ENCODE peak calls at places on chromosomes 3 and 15, in seven cellular contexts. M is HCT116, S is H1, X is GM12878, F is K562, L is HepG2, R is SK-N-SH. Q is an unnamed sample.
A peak's percentile ranks its signal among the peaks of the same experiment; 100 is the strongest.

GRCh38 chr3:193573403-193573802 is 18.7 kb upstream of the ATP13A4 start:
- DNase-seq in M (no peak), S (no peak), X (no peak), F (no peak), L (no peak), R (no peak), Q (no peak)

GRCh38 chr3:98855811-98856400 is 45.6 kb downstream of the DCBLD2 start:
- DNase-seq in M (no peak), S (no peak), X (no peak), F (no peak), L (no peak), R (no peak), Q (no peak)

GRCh38 chr15:74369756-74370155 is 2.3 kb upstream of the CYP11A1 start:
- DNase-seq in M (no peak), S (no peak), X (no peak), F (no peak), L (no peak), R (no peak), Q (no peak)

GRCh38 chr3:55826731-55827496 is 339.8 kb upstream of the WNT5A start:
- DNase-seq in M (no peak), S (no peak), X (no peak), F (no peak), L (no peak), R (no peak), Q (no peak)

GRCh38 chr15:35784745-35785144 is 238.8 kb upstream of the DPH6 start:
- DNase-seq in M (no peak), S (no peak), X (no peak), F (no peak), L (no peak), R (no peak), Q (no peak)

GRCh38 chr15:76366714-76367113 is 30.1 kb downstream of the ISL2 start:
- DNase-seq in M (no peak), S (no peak), X (no peak), F (no peak), L (no peak), R (no peak), Q (no peak)

GRCh38 chr3:4732974-4733373 is 239.8 kb downstream of the ITPR1 start:
- DNase-seq in M (no peak), S (no peak), X (no peak), F (no peak), L (no peak), R (peak; percentile 28), Q (no peak)

GRCh38 chr3:2822611-2823010 is 287.6 kb downstream of the IL5RA start:
- DNase-seq in M (no peak), S (no peak), X (no peak), F (no peak), L (no peak), R (no peak), Q (no peak)

GRCh38 chr3:113264249-113264648 is 52.9 kb downstream of the BOC start:
- DNase-seq in M (no peak), S (peak; percentile 36), X (no peak), F (no peak), L (no peak), R (no peak), Q (no peak)

GRCh38 chr3:60703956-60704736 is 547.1 kb downstream of the FHIT start:
- DNase-seq in M (no peak), S (no peak), X (no peak), F (no peak), L (no peak), R (no peak), Q (no peak)

GRCh38 chr3:58333206-58334012 is 717 bp downstream of the PXK start:
- DNase-seq in M (no peak), S (no peak), X (no peak), F (no peak), L (no peak), R (peak; percentile 68), Q (no peak)

GRCh38 chr3:142999881-143000280 is 1.5 kb upstream of the U2SURP start:
- DNase-seq in M (no peak), S (no peak), X (no peak), F (peak; percentile 33), L (no peak), R (no peak), Q (no peak)

GRCh38 chr15:100229181-100230163 is 112.3 kb downstream of the ADAMTS17 start:
- DNase-seq in M (no peak), S (no peak), X (no peak), F (no peak), L (no peak), R (no peak), Q (no peak)

GRCh38 chr3:174221155-174221554 is 638.0 kb upstream of the NAALADL2 start:
- DNase-seq in M (no peak), S (no peak), X (no peak), F (no peak), L (no peak), R (peak; percentile 33), Q (no peak)

GRCh38 chr15:74423443-74424257 is 10.1 kb downstream of the SEMA7A start:
- DNase-seq in M (peak; percentile 54), S (no peak), X (no peak), F (no peak), L (peak; percentile 28), R (no peak), Q (no peak)

GRCh38 chr15:58522391-58522790 is 90.6 kb downstream of the LIPC start:
- DNase-seq in M (no peak), S (no peak), X (no peak), F (no peak), L (no peak), R (no peak), Q (no peak)

GRCh38 chr3:30752961-30753360 is 141.5 kb downstream of the GADL1 start:
- DNase-seq in M (no peak), S (no peak), X (no peak), F (no peak), L (peak; percentile 21), R (no peak), Q (no peak)

GRCh38 chr3:45583021-45583851 is 11.3 kb upstream of the LIMD1 start:
- DNase-seq in M (no peak), S (no peak), X (no peak), F (no peak), L (peak; percentile 68), R (peak; percentile 73), Q (no peak)

GRCh38 chr15:29008846-29009245 is 123.1 kb downstream of the APBA2 start:
- DNase-seq in M (no peak), S (no peak), X (no peak), F (no peak), L (no peak), R (no peak), Q (no peak)

GRCh38 chr15:68177747-68178146 is 27.4 kb downstream of the CALML4 start:
- DNase-seq in M (no peak), S (no peak), X (no peak), F (no peak), L (no peak), R (no peak), Q (no peak)

GRCh38 chr15:67331676-67332075 is 77.1 kb downstream of the IQCH start:
- DNase-seq in M (no peak), S (no peak), X (no peak), F (no peak), L (no peak), R (no peak), Q (no peak)

GRCh38 chr3:4416961-4417360 is 50.1 kb downstream of the SUMF1 start:
- DNase-seq in M (peak; percentile 6), S (no peak), X (no peak), F (no peak), L (no peak), R (peak; percentile 45), Q (peak; percentile 91)

DNA sequence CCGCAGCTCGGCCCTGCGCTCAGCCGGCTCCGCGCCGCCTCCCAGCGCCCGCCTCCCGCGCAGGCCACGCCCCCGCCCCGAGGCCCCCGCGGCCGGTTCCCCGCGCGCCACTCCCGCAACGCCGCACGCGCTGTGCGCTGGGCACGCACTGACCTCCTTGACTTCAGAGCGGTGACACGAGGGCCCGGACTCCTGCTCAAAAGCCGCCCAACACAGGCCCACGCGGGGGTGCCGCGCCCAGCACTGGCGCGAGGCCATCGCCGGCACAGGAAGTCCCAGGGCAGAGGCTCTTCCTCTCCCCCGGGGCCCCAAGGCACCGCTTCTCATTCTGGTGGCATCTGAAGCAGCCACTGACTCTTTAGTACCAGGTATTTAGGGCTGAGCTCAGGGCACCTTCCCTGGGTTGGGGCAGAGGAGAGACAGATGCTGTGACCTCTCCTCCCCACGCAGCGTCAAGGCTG is 12.4 kb downstream of the TNK2 start:
- DNase-seq in M (no peak), S (no peak), X (no peak), F (peak; percentile 84), L (no peak), R (peak; percentile 80), Q (no peak)
- TF ChIP-seq CTCF in M (no peak), S (no peak), X (no peak), F (no peak), L (no peak), R (no peak), Q (no peak)

GRCh38 chr3:157094301-157094700 is 65.6 kb downstream of the CCNL1 start:
- DNase-seq in M (no peak), S (no peak), X (no peak), F (no peak), L (no peak), R (no peak), Q (no peak)
- TF ChIP-seq SIN3A in M (no peak), S (no peak), X (no peak), F (no peak), L (no peak), R (no peak), Q (no peak)

DNA sequence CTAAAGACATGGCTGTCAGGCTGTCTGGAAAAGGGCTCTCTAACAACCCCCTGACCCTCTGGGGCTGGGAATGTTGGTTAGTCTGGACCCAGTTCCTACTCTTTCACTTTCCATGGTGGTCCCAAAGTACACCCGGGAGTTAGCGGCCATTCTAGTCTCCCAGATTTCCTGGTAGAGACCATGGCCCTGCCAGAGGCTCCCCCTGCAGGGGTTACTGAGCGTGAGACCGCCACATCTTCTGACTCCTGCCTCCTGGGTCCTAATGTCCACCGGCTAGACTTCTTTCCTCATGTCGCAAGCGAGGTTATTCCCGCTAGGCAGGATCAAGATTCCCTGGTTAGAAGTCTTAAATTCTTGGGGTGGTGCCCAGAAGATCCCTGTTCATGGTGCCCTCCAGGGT is 540.0 kb upstream of the ROBO1 start:
- DNase-seq in M (no peak), S (no peak), X (no peak), F (no peak), L (no peak), R (no peak), Q (no peak)
- TF ChIP-seq CTCF in M (no peak), S (peak; percentile 25), X (no peak), F (no peak), L (peak; percentile 41), R (no peak), Q (no peak)

GRCh38 chr3:127588675-127589577 is 1.6 kb downstream of the TPRA1 start:
- DNase-seq in M (no peak), S (no peak), X (no peak), F (peak; percentile 27), L (peak; percentile 23), R (no peak), Q (no peak)

GRCh38 chr3:127590593-127591477 is at the start of gene TPRA1:
- DNase-seq in M (peak; percentile 94), S (peak; percentile 80), X (peak; percentile 90), F (peak; percentile 85), L (peak; percentile 98), R (peak; percentile 98), Q (peak; percentile 95)

GRCh38 chr3:127590282-127590592 is 296 bp downstream of the TPRA1 start:
- DNase-seq in M (no peak), S (no peak), X (no peak), F (peak; percentile 47), L (no peak), R (peak; percentile 84), Q (no peak)

GRCh38 chr3:127587876-127588275 is 2.7 kb downstream of the TPRA1 start:
- DNase-seq in M (no peak), S (no peak), X (no peak), F (no peak), L (no peak), R (no peak), Q (no peak)

GRCh38 chr3:127589600-127590281 is 792 bp downstream of the TPRA1 start:
- DNase-seq in M (no peak), S (no peak), X (no peak), F (peak; percentile 20), L (no peak), R (no peak), Q (no peak)
- TF ChIP-seq SIN3A in M (no peak), S (no peak), X (no peak), F (no peak), L (no peak), R (no peak), Q (no peak)

Q was measured in Panc1.